ENCODE peak calls at places on chromosomes 16 and 17, in seven cellular contexts. One of them, this sample, is unnamed.

GRCh38 chr17:73356561-73357170 is 44.9 kb upstream of the CDC42EP4 start:
- DNase-seq in left ventricle myocardium inferior: no peak
- DNase-seq in endothelial cell of umbilical vein: no peak
- DNase-seq in A549: no peak
- DNase-seq in endothelial cell: no peak
- DNase-seq in AG09309: no peak
- DNase-seq in thoracic aorta: no peak
- DNase-seq in this sample: no peak

GRCh38 chr16:29306953-29307597 is 99.4 kb downstream of the NPIPB11 start:
- DNase-seq in endothelial cell of umbilical vein: no peak
- DNase-seq in A549: no peak
- DNase-seq in left ventricle myocardium inferior: no peak
- DNase-seq in thoracic aorta: no peak
- DNase-seq in endothelial cell: no peak
- DNase-seq in AG09309: peak
- DNase-seq in this sample: no peak

GRCh38 chr16:89201467-89202377 is 1.4 kb upstream of the SLC22A31 start:
- DNase-seq in left ventricle myocardium inferior: peak
- DNase-seq in A549: peak
- DNase-seq in thoracic aorta: no peak
- DNase-seq in AG09309: no peak
- DNase-seq in endothelial cell of umbilical vein: peak
- DNase-seq in endothelial cell: peak
- DNase-seq in this sample: no peak

GRCh38 chr17:32660496-32660895 is 173.7 kb downstream of the CDK5R1 start:
- DNase-seq in endothelial cell: no peak
- DNase-seq in AG09309: no peak
- DNase-seq in endothelial cell of umbilical vein: no peak
- DNase-seq in A549: no peak
- DNase-seq in left ventricle myocardium inferior: no peak
- DNase-seq in thoracic aorta: no peak
- DNase-seq in this sample: no peak

GRCh38 chr17:76134911-76135809 is 5.9 kb downstream of the FOXJ1 start:
- DNase-seq in A549: no peak
- DNase-seq in AG09309: no peak
- DNase-seq in thoracic aorta: no peak
- DNase-seq in endothelial cell: no peak
- DNase-seq in left ventricle myocardium inferior: no peak
- DNase-seq in endothelial cell of umbilical vein: no peak
- DNase-seq in this sample: no peak

GRCh38 chr17:72136692-72137550 is 16.1 kb downstream of the SOX9 start:
- DNase-seq in endothelial cell: no peak
- DNase-seq in endothelial cell of umbilical vein: no peak
- DNase-seq in A549: peak
- DNase-seq in left ventricle myocardium inferior: no peak
- DNase-seq in thoracic aorta: no peak
- DNase-seq in AG09309: no peak
- DNase-seq in this sample: no peak

GRCh38 chr17:297758-298157 is 54.8 kb downstream of the RPH3AL start:
- DNase-seq in thoracic aorta: no peak
- DNase-seq in endothelial cell of umbilical vein: no peak
- DNase-seq in AG09309: no peak
- DNase-seq in endothelial cell: no peak
- DNase-seq in left ventricle myocardium inferior: no peak
- DNase-seq in A549: no peak
- DNase-seq in this sample: no peak

GRCh38 chr16:31006589-31006988 is 3.8 kb downstream of the STX1B start:
- DNase-seq in endothelial cell of umbilical vein: no peak
- DNase-seq in AG09309: no peak
- DNase-seq in left ventricle myocardium inferior: no peak
- DNase-seq in thoracic aorta: no peak
- DNase-seq in endothelial cell: no peak
- DNase-seq in A549: no peak
- DNase-seq in this sample: no peak

GRCh38 chr16:4372578-4373355 is 1.1 kb downstream of the VASN start:
- DNase-seq in left ventricle myocardium inferior: peak
- DNase-seq in AG09309: no peak
- DNase-seq in A549: peak
- DNase-seq in endothelial cell: no peak
- DNase-seq in endothelial cell of umbilical vein: no peak
- DNase-seq in thoracic aorta: no peak
- DNase-seq in this sample: no peak

GRCh38 chr17:248337-249235 is 67.1 kb upstream of the DOC2B start:
- DNase-seq in endothelial cell of umbilical vein: no peak
- DNase-seq in AG09309: no peak
- DNase-seq in left ventricle myocardium inferior: peak
- DNase-seq in A549: no peak
- DNase-seq in thoracic aorta: no peak
- DNase-seq in endothelial cell: no peak
- DNase-seq in this sample: no peak

GRCh38 chr17:1726626-1727257 is 2.2 kb downstream of the WDR81 start:
- DNase-seq in endothelial cell: no peak
- DNase-seq in AG09309: no peak
- DNase-seq in thoracic aorta: no peak
- DNase-seq in A549: no peak
- DNase-seq in left ventricle myocardium inferior: no peak
- DNase-seq in endothelial cell of umbilical vein: no peak
- DNase-seq in this sample: no peak

GRCh38 chr16:55480228-55480655 is 1.2 kb downstream of the MMP2 start:
- DNase-seq in left ventricle myocardium inferior: peak
- DNase-seq in endothelial cell: peak
- DNase-seq in thoracic aorta: peak
- DNase-seq in endothelial cell of umbilical vein: peak
- DNase-seq in AG09309: peak
- DNase-seq in A549: no peak
- DNase-seq in this sample: peak

GRCh38 chr16:30570621-30571443 is 682 bp downstream of the ZNF688 start:
- DNase-seq in thoracic aorta: no peak
- DNase-seq in endothelial cell of umbilical vein: peak
- DNase-seq in left ventricle myocardium inferior: no peak
- DNase-seq in AG09309: no peak
- DNase-seq in A549: no peak
- DNase-seq in endothelial cell: peak
- DNase-seq in this sample: no peak

GRCh38 chr17:71885662-71886061 is 235.2 kb upstream of the SOX9 start:
- DNase-seq in AG09309: no peak
- DNase-seq in endothelial cell: no peak
- DNase-seq in left ventricle myocardium inferior: no peak
- DNase-seq in A549: no peak
- DNase-seq in endothelial cell of umbilical vein: no peak
- DNase-seq in thoracic aorta: no peak
- DNase-seq in this sample: no peak

GRCh38 chr16:81650982-81651562 is 128.0 kb upstream of the PLCG2 start:
- DNase-seq in AG09309: no peak
- DNase-seq in endothelial cell of umbilical vein: no peak
- DNase-seq in A549: no peak
- DNase-seq in endothelial cell: no peak
- DNase-seq in left ventricle myocardium inferior: peak
- DNase-seq in thoracic aorta: no peak
- DNase-seq in this sample: no peak

GRCh38 chr16:55171241-55171640 is 152.8 kb upstream of the IRX6 start:
- DNase-seq in endothelial cell of umbilical vein: no peak
- DNase-seq in thoracic aorta: no peak
- DNase-seq in A549: peak
- DNase-seq in endothelial cell: no peak
- DNase-seq in AG09309: no peak
- DNase-seq in left ventricle myocardium inferior: no peak
- DNase-seq in this sample: no peak

GRCh38 chr17:39351508-39351907 is 49.9 kb downstream of the FBXL20 start:
- DNase-seq in endothelial cell: no peak
- DNase-seq in left ventricle myocardium inferior: no peak
- DNase-seq in endothelial cell of umbilical vein: peak
- DNase-seq in thoracic aorta: no peak
- DNase-seq in A549: no peak
- DNase-seq in AG09309: no peak
- DNase-seq in this sample: no peak

GRCh38 chr17:39357488-39357887 is 43.9 kb downstream of the FBXL20 start:
- DNase-seq in left ventricle myocardium inferior: no peak
- DNase-seq in thoracic aorta: no peak
- DNase-seq in endothelial cell of umbilical vein: no peak
- DNase-seq in endothelial cell: no peak
- DNase-seq in AG09309: no peak
- DNase-seq in A549: no peak
- DNase-seq in this sample: no peak

GRCh38 chr17:39352986-39353385 is 48.4 kb downstream of the FBXL20 start:
- DNase-seq in thoracic aorta: no peak
- DNase-seq in AG09309: no peak
- DNase-seq in endothelial cell of umbilical vein: no peak
- DNase-seq in endothelial cell: no peak
- DNase-seq in left ventricle myocardium inferior: no peak
- DNase-seq in A549: no peak
- DNase-seq in this sample: no peak

GRCh38 chr17:39349246-39349645 is 52.2 kb downstream of the FBXL20 start:
- DNase-seq in left ventricle myocardium inferior: no peak
- DNase-seq in endothelial cell of umbilical vein: no peak
- DNase-seq in A549: no peak
- DNase-seq in endothelial cell: no peak
- DNase-seq in thoracic aorta: no peak
- DNase-seq in AG09309: no peak
- DNase-seq in this sample: no peak

GRCh38 chr17:39352511-39352910 is 48.9 kb downstream of the FBXL20 start:
- DNase-seq in thoracic aorta: no peak
- DNase-seq in A549: no peak
- DNase-seq in endothelial cell: no peak
- DNase-seq in left ventricle myocardium inferior: no peak
- DNase-seq in AG09309: no peak
- DNase-seq in endothelial cell of umbilical vein: peak
- DNase-seq in this sample: no peak
- TF ChIP-seq CTCF in thoracic aorta: no peak
- TF ChIP-seq CTCF in A549: peak
- TF ChIP-seq CTCF in endothelial cell: no peak
- TF ChIP-seq CTCF in left ventricle myocardium inferior: no peak
- TF ChIP-seq CTCF in AG09309: no peak
- TF ChIP-seq CTCF in endothelial cell of umbilical vein: no peak
- TF ChIP-seq CTCF in this sample: no peak

GRCh38 chr16:66979011-66979717 is 9.2 kb upstream of the CES4A start:
- DNase-seq in endothelial cell of umbilical vein: no peak
- DNase-seq in AG09309: no peak
- DNase-seq in left ventricle myocardium inferior: peak
- DNase-seq in thoracic aorta: peak
- DNase-seq in endothelial cell: no peak
- DNase-seq in A549: no peak
- DNase-seq in this sample: no peak
- TF ChIP-seq CTCF in endothelial cell of umbilical vein: no peak
- TF ChIP-seq CTCF in AG09309: no peak
- TF ChIP-seq CTCF in left ventricle myocardium inferior: no peak
- TF ChIP-seq CTCF in thoracic aorta: no peak
- TF ChIP-seq CTCF in endothelial cell: no peak
- TF ChIP-seq CTCF in A549: no peak
- TF ChIP-seq CTCF in this sample: no peak

DNA sequence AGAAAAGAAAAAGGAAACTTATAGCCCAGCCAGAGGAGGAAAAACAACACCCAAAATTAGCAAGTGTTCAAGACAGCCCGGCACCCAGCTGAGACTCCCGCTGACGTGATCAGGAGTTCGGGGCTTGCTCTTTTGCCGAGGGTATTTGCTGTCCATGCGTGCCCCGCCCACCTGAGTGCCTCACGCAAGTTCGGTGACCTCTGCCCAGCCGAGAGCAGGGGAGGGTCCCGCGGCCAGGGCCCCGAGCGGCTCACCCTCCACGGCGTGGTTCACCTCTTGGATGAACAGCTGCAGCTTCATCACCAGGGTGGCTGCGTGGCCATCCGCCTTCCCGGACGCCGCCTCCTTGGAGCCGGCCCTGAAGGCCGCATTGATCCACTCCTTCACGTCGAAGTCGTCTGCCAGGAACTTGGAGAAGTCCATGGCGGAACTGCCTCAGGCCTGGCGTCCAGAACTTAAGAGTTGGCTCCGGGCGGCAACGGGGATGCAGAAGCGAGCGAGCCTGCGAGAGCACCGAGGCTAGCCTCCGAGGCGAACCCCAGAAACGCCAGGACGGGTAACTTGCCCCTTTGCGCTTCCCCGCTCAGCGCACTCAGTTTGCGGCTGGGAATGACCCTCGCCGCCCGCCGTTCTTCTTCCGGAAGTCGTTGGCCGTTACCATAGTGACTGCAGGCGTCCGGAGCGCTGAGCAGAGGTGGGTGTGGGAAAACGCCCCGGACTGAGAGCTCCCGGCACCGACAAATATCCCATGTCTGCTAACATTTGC is at the start of gene COG7:
- DNase-seq in AG09309: no peak
- DNase-seq in endothelial cell: peak
- DNase-seq in endothelial cell of umbilical vein: peak
- DNase-seq in A549: peak
- DNase-seq in left ventricle myocardium inferior: peak
- DNase-seq in thoracic aorta: peak
- DNase-seq in this sample: peak
- TF ChIP-seq CTCF in AG09309: no peak
- TF ChIP-seq CTCF in endothelial cell: no peak
- TF ChIP-seq CTCF in endothelial cell of umbilical vein: no peak
- TF ChIP-seq CTCF in A549: no peak
- TF ChIP-seq CTCF in left ventricle myocardium inferior: no peak
- TF ChIP-seq CTCF in thoracic aorta: no peak
- TF ChIP-seq CTCF in this sample: no peak

GRCh38 chr17:45893725-45894021 is 681 bp upstream of the MAPT start:
- DNase-seq in A549: no peak
- DNase-seq in endothelial cell: no peak
- DNase-seq in AG09309: no peak
- DNase-seq in thoracic aorta: no peak
- DNase-seq in endothelial cell of umbilical vein: no peak
- DNase-seq in left ventricle myocardium inferior: no peak
- DNase-seq in this sample: no peak

GRCh38 chr17:45895969-45896793 is 1.8 kb downstream of the MAPT start:
- DNase-seq in endothelial cell of umbilical vein: no peak
- DNase-seq in left ventricle myocardium inferior: no peak
- DNase-seq in thoracic aorta: no peak
- DNase-seq in A549: no peak
- DNase-seq in AG09309: no peak
- DNase-seq in endothelial cell: no peak
- DNase-seq in this sample: no peak

GRCh38 chr17:45894022-45894784 is at the start of gene MAPT:
- DNase-seq in endothelial cell: peak
- DNase-seq in endothelial cell of umbilical vein: peak
- DNase-seq in A549: peak
- DNase-seq in thoracic aorta: peak
- DNase-seq in left ventricle myocardium inferior: peak
- DNase-seq in AG09309: peak
- DNase-seq in this sample: peak

GRCh38 chr17:45896803-45897693 is 2.7 kb downstream of the MAPT start:
- DNase-seq in A549: peak
- DNase-seq in endothelial cell: no peak
- DNase-seq in left ventricle myocardium inferior: no peak
- DNase-seq in AG09309: no peak
- DNase-seq in thoracic aorta: no peak
- DNase-seq in endothelial cell of umbilical vein: no peak
- DNase-seq in this sample: no peak

DNA sequence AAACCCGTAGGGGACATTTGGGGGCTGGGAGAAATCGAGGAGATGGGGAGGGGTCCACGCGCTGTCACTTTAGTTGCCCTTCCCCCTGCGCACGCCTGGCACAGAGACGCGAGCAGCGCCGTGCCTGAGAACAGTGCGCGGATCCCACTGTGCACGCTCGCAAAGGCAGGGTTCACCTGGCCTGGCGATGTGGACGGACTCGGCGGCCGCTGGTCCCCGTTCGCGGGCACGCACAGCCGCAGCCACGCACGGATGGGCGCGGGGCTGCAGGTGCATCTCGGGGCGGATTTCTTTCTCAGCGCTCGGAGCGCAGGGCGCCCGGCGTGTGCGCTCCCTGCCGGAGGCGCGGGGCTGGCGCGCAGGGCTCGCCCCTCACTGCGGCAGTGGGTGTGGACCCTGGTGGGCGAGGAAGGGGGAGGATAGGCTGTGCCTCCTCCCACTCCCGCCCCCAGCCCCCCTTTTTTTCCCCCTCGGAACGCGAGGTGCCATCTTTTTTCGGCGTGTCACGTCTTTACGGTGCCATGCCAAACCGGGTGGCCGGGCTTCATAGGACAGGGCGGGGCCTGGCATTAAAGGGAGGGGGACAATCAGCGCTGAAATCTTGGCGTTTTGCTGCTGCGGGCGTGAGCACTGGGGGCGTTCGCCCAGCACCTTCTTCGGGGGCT is 1.1 kb downstream of the MAPT start:
- DNase-seq in left ventricle myocardium inferior: peak
- DNase-seq in AG09309: no peak
- DNase-seq in A549: peak
- DNase-seq in thoracic aorta: no peak
- DNase-seq in endothelial cell of umbilical vein: peak
- DNase-seq in endothelial cell: no peak
- DNase-seq in this sample: no peak
- TF ChIP-seq CTCF in left ventricle myocardium inferior: peak
- TF ChIP-seq CTCF in AG09309: no peak
- TF ChIP-seq CTCF in A549: no peak
- TF ChIP-seq CTCF in thoracic aorta: no peak
- TF ChIP-seq CTCF in endothelial cell of umbilical vein: no peak
- TF ChIP-seq CTCF in endothelial cell: no peak
- TF ChIP-seq CTCF in this sample: no peak